ENCODE peak calls at places on chromosome 22, in seven cellular contexts. One of them, this sample, is unnamed.
A peak's percentile ranks its signal among the peaks of the same experiment; 100 is the strongest.

GRCh38 chr22:48323746-48324145 is 1503.9 kb downstream of the BRD1 start:
- DNase-seq in AG04450: no peak
- DNase-seq in left ventricle myocardium inferior: no peak
- DNase-seq in heart left ventricle: no peak
- DNase-seq in uterus: no peak
- DNase-seq in spleen: peak; percentile 55
- DNase-seq in IMR-90: no peak
- DNase-seq in this sample: no peak

GRCh38 chr22:22786301-22787115 is 101.1 kb upstream of the IGLL5 start:
- DNase-seq in AG04450: no peak
- DNase-seq in left ventricle myocardium inferior: no peak
- DNase-seq in heart left ventricle: no peak
- DNase-seq in uterus: no peak
- DNase-seq in spleen: no peak
- DNase-seq in IMR-90: no peak
- DNase-seq in this sample: no peak

GRCh38 chr22:40955516-40955915 is 4.3 kb downstream of the RBX1 start:
- DNase-seq in AG04450: no peak
- DNase-seq in left ventricle myocardium inferior: no peak
- DNase-seq in heart left ventricle: no peak
- DNase-seq in uterus: no peak
- DNase-seq in spleen: no peak
- DNase-seq in IMR-90: peak; percentile 21
- DNase-seq in this sample: no peak

GRCh38 chr22:37295946-37296345 is 13.6 kb downstream of the CYTH4 start:
- DNase-seq in AG04450: no peak
- DNase-seq in left ventricle myocardium inferior: no peak
- DNase-seq in heart left ventricle: no peak
- DNase-seq in uterus: no peak
- DNase-seq in spleen: no peak
- DNase-seq in IMR-90: no peak
- DNase-seq in this sample: no peak

GRCh38 chr22:30279389-30279788 is 9.9 kb downstream of the CASTOR1 start:
- DNase-seq in AG04450: no peak
- DNase-seq in left ventricle myocardium inferior: peak; percentile 60
- DNase-seq in heart left ventricle: peak; percentile 79
- DNase-seq in uterus: no peak
- DNase-seq in spleen: no peak
- DNase-seq in IMR-90: no peak
- DNase-seq in this sample: peak; percentile 70

GRCh38 chr22:35959121-35959800 is 69.4 kb downstream of the RBFOX2 start:
- DNase-seq in AG04450: no peak
- DNase-seq in left ventricle myocardium inferior: no peak
- DNase-seq in heart left ventricle: no peak
- DNase-seq in uterus: no peak
- DNase-seq in spleen: no peak
- DNase-seq in IMR-90: no peak
- DNase-seq in this sample: no peak

GRCh38 chr22:21942407-21942895 is 10.2 kb downstream of the PPM1F start:
- DNase-seq in AG04450: peak; percentile 39
- DNase-seq in left ventricle myocardium inferior: peak; percentile 89
- DNase-seq in heart left ventricle: peak; percentile 93
- DNase-seq in uterus: peak; percentile 79
- DNase-seq in spleen: peak; percentile 92
- DNase-seq in IMR-90: peak; percentile 88
- DNase-seq in this sample: peak; percentile 84

GRCh38 chr22:37545703-37546435 is 14.4 kb upstream of the CDC42EP1 start:
- DNase-seq in AG04450: peak; percentile 84
- DNase-seq in left ventricle myocardium inferior: peak; percentile 94
- DNase-seq in heart left ventricle: peak; percentile 96
- DNase-seq in uterus: peak; percentile 97
- DNase-seq in spleen: peak; percentile 84
- DNase-seq in IMR-90: peak; percentile 90
- DNase-seq in this sample: peak; percentile 98

GRCh38 chr22:35477911-35478582 is 62.6 kb upstream of the RASD2 start:
- DNase-seq in AG04450: peak; percentile 61
- DNase-seq in left ventricle myocardium inferior: peak; percentile 42
- DNase-seq in heart left ventricle: peak; percentile 64
- DNase-seq in uterus: peak; percentile 79
- DNase-seq in spleen: no peak
- DNase-seq in IMR-90: peak; percentile 91
- DNase-seq in this sample: peak; percentile 48

GRCh38 chr22:44317163-44317455 is 4.4 kb upstream of the SHISAL1 start:
- DNase-seq in AG04450: no peak
- DNase-seq in left ventricle myocardium inferior: no peak
- DNase-seq in heart left ventricle: no peak
- DNase-seq in uterus: no peak
- DNase-seq in spleen: no peak
- DNase-seq in IMR-90: no peak
- DNase-seq in this sample: no peak

GRCh38 chr22:27989758-27990450 is 70.8 kb upstream of the PITPNB start:
- DNase-seq in AG04450: no peak
- DNase-seq in left ventricle myocardium inferior: no peak
- DNase-seq in heart left ventricle: no peak
- DNase-seq in uterus: no peak
- DNase-seq in spleen: no peak
- DNase-seq in IMR-90: no peak
- DNase-seq in this sample: peak; percentile 19

GRCh38 chr22:19984201-19984753 is 32.3 kb downstream of the ARVCF start:
- DNase-seq in AG04450: peak; percentile 16
- DNase-seq in left ventricle myocardium inferior: peak; percentile 71
- DNase-seq in heart left ventricle: peak; percentile 84
- DNase-seq in uterus: peak; percentile 59
- DNase-seq in spleen: peak; percentile 69
- DNase-seq in IMR-90: peak; percentile 79
- DNase-seq in this sample: peak; percentile 59

GRCh38 chr22:26707581-26707980 is 50.2 kb downstream of the MIAT start:
- DNase-seq in AG04450: no peak
- DNase-seq in left ventricle myocardium inferior: no peak
- DNase-seq in heart left ventricle: no peak
- DNase-seq in uterus: no peak
- DNase-seq in spleen: no peak
- DNase-seq in IMR-90: no peak
- DNase-seq in this sample: no peak

GRCh38 chr22:37107779-37108621 is 1.5 kb downstream of the TMPRSS6 start:
- DNase-seq in AG04450: no peak
- DNase-seq in left ventricle myocardium inferior: no peak
- DNase-seq in heart left ventricle: no peak
- DNase-seq in uterus: no peak
- DNase-seq in spleen: no peak
- DNase-seq in IMR-90: no peak
- DNase-seq in this sample: no peak

GRCh38 chr22:30390974-30391691 is 3.9 kb upstream of the RNF215 start:
- DNase-seq in AG04450: peak; percentile 41
- DNase-seq in left ventricle myocardium inferior: peak; percentile 33
- DNase-seq in heart left ventricle: peak; percentile 64
- DNase-seq in uterus: peak; percentile 37
- DNase-seq in spleen: peak; percentile 92
- DNase-seq in IMR-90: peak; percentile 70
- DNase-seq in this sample: peak; percentile 44

GRCh38 chr22:16932577-16932976 is 75.4 kb downstream of the GAB4 start:
- DNase-seq in AG04450: no peak
- DNase-seq in left ventricle myocardium inferior: no peak
- DNase-seq in heart left ventricle: no peak
- DNase-seq in uterus: no peak
- DNase-seq in spleen: no peak
- DNase-seq in IMR-90: no peak
- DNase-seq in this sample: no peak

GRCh38 chr22:42925598-42925997 is 68.5 kb upstream of the ARFGAP3 start:
- DNase-seq in AG04450: no peak
- DNase-seq in left ventricle myocardium inferior: no peak
- DNase-seq in heart left ventricle: no peak
- DNase-seq in uterus: no peak
- DNase-seq in spleen: peak; percentile 56
- DNase-seq in IMR-90: no peak
- DNase-seq in this sample: no peak

GRCh38 chr22:20747223-20747622 is 26.7 kb upstream of the SERPIND1 start:
- DNase-seq in AG04450: no peak
- DNase-seq in left ventricle myocardium inferior: no peak
- DNase-seq in heart left ventricle: no peak
- DNase-seq in uterus: no peak
- DNase-seq in spleen: no peak
- DNase-seq in IMR-90: no peak
- DNase-seq in this sample: no peak

GRCh38 chr22:35349704-35350538 is 31.0 kb upstream of the HMOX1 start:
- DNase-seq in AG04450: no peak
- DNase-seq in left ventricle myocardium inferior: no peak
- DNase-seq in heart left ventricle: no peak
- DNase-seq in uterus: peak; percentile 37
- DNase-seq in spleen: peak; percentile 82
- DNase-seq in IMR-90: peak; percentile 37
- DNase-seq in this sample: no peak

GRCh38 chr22:31474743-31475142 is 14.9 kb downstream of the EIF4ENIF1 start:
- DNase-seq in AG04450: peak; percentile 58
- DNase-seq in left ventricle myocardium inferior: no peak
- DNase-seq in heart left ventricle: no peak
- DNase-seq in uterus: no peak
- DNase-seq in spleen: no peak
- DNase-seq in IMR-90: peak; percentile 89
- DNase-seq in this sample: no peak
- TF ChIP-seq CTCF in AG04450: no peak
- TF ChIP-seq CTCF in left ventricle myocardium inferior: no peak
- TF ChIP-seq CTCF in heart left ventricle: no peak
- TF ChIP-seq CTCF in uterus: no peak
- TF ChIP-seq CTCF in spleen: no peak
- TF ChIP-seq CTCF in IMR-90: no peak
- TF ChIP-seq CTCF in this sample: no peak

GRCh38 chr22:39317084-39317755 is 2.2 kb downstream of the RPL3 start:
- DNase-seq in AG04450: no peak
- DNase-seq in left ventricle myocardium inferior: no peak
- DNase-seq in heart left ventricle: no peak
- DNase-seq in uterus: no peak
- DNase-seq in spleen: no peak
- DNase-seq in IMR-90: no peak
- DNase-seq in this sample: no peak

GRCh38 chr22:39315389-39315788 is 4.0 kb downstream of the RPL3 start:
- DNase-seq in AG04450: no peak
- DNase-seq in left ventricle myocardium inferior: no peak
- DNase-seq in heart left ventricle: no peak
- DNase-seq in uterus: no peak
- DNase-seq in spleen: no peak
- DNase-seq in IMR-90: no peak
- DNase-seq in this sample: no peak

GRCh38 chr22:39317756-39318506 is 1.5 kb downstream of the RPL3 start:
- DNase-seq in AG04450: no peak
- DNase-seq in left ventricle myocardium inferior: no peak
- DNase-seq in heart left ventricle: no peak
- DNase-seq in uterus: no peak
- DNase-seq in spleen: no peak
- DNase-seq in IMR-90: peak; percentile 61
- DNase-seq in this sample: no peak

GRCh38 chr22:39318507-39319283 is 728 bp downstream of the RPL3 start:
- DNase-seq in AG04450: no peak
- DNase-seq in left ventricle myocardium inferior: no peak
- DNase-seq in heart left ventricle: no peak
- DNase-seq in uterus: no peak
- DNase-seq in spleen: no peak
- DNase-seq in IMR-90: no peak
- DNase-seq in this sample: no peak

DNA sequence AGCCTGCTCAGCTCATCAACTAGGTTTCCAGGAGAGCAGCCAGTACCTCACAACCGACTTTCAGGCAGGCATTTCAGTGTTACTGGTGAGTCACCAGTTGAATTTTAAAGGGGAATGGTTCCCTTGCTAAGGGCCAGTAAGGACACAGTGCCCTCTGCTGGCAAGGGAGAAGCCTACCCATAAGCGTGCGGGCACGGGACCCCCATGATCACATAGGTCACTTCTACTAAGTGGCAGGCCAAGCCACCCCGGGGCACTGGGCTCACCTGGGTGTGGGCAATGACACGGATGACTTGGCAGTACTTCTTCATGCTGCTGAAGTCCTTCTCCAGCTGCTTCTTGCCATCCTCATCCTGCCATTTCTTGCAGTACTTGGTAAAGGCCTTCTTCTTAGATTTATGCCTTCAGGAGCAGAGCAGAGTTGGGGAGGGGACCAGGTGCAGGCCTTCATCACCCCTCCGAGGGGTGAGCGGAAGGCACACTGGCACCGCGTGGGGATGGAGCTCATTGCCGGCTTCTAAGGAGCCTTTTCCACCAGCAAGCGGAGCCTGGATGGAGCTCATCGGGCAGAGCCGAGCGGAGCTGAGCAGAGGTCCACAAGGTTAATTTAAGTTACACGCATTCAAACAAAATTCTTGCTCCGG is 2.9 kb downstream of the RPL3 start:
- DNase-seq in AG04450: peak; percentile 81
- DNase-seq in left ventricle myocardium inferior: peak; percentile 61
- DNase-seq in heart left ventricle: peak; percentile 83
- DNase-seq in uterus: peak; percentile 75
- DNase-seq in spleen: peak; percentile 87
- DNase-seq in IMR-90: peak; percentile 95
- DNase-seq in this sample: peak; percentile 60
- H3K27ac ChIP-seq in AG04450: peak overlapping the region; percentile 11
- H3K27ac ChIP-seq in left ventricle myocardium inferior: peak overlapping the region; percentile 93
- H3K27ac ChIP-seq in heart left ventricle: peak overlapping the region; percentile 100
- H3K27ac ChIP-seq in uterus: peak overlapping the region; percentile 57
- H3K27ac ChIP-seq in spleen: peak overlapping the region; percentile 93
- H3K27ac ChIP-seq in IMR-90: peak overlapping the region; percentile 16
- H3K27ac ChIP-seq in this sample: no peak overlapping the region

GRCh38 chr22:47299211-47299878 is 536.9 kb downstream of the TBC1D22A start:
- DNase-seq in AG04450: no peak
- DNase-seq in left ventricle myocardium inferior: no peak
- DNase-seq in heart left ventricle: no peak
- DNase-seq in uterus: no peak
- DNase-seq in spleen: no peak
- DNase-seq in IMR-90: no peak
- DNase-seq in this sample: no peak
- H3K9me3 ChIP-seq in AG04450: peaks cover 17% of the 10 kb centered on the region
- H3K9me3 ChIP-seq in left ventricle myocardium inferior: no peaks in the 10 kb centered on the region
- H3K9me3 ChIP-seq in heart left ventricle: no peaks in the 10 kb centered on the region
- H3K9me3 ChIP-seq in uterus: no peaks in the 10 kb centered on the region
- H3K9me3 ChIP-seq in spleen: no peaks in the 10 kb centered on the region
- H3K9me3 ChIP-seq in IMR-90: peaks cover 7% of the 10 kb centered on the region
- H3K9me3 ChIP-seq in this sample: no peaks in the 10 kb centered on the region

GRCh38 chr22:50139843-50140415 is 30.6 kb upstream of the PANX2 start:
- DNase-seq in AG04450: no peak
- DNase-seq in left ventricle myocardium inferior: no peak
- DNase-seq in heart left ventricle: no peak
- DNase-seq in uterus: no peak
- DNase-seq in spleen: no peak
- DNase-seq in IMR-90: no peak
- DNase-seq in this sample: no peak

GRCh38 chr22:50141462-50141861 is 29.1 kb upstream of the PANX2 start:
- DNase-seq in AG04450: no peak
- DNase-seq in left ventricle myocardium inferior: no peak
- DNase-seq in heart left ventricle: no peak
- DNase-seq in uterus: no peak
- DNase-seq in spleen: no peak
- DNase-seq in IMR-90: no peak
- DNase-seq in this sample: no peak

GRCh38 chr22:50140615-50141014 is 29.9 kb upstream of the PANX2 start:
- DNase-seq in AG04450: no peak
- DNase-seq in left ventricle myocardium inferior: no peak
- DNase-seq in heart left ventricle: no peak
- DNase-seq in uterus: no peak
- DNase-seq in spleen: no peak
- DNase-seq in IMR-90: no peak
- DNase-seq in this sample: peak; percentile 4

GRCh38 chr22:50143096-50143495 is 27.4 kb upstream of the PANX2 start:
- DNase-seq in AG04450: no peak
- DNase-seq in left ventricle myocardium inferior: no peak
- DNase-seq in heart left ventricle: no peak
- DNase-seq in uterus: no peak
- DNase-seq in spleen: no peak
- DNase-seq in IMR-90: no peak
- DNase-seq in this sample: no peak

GRCh38 chr22:50141891-50142363 is 28.6 kb upstream of the PANX2 start:
- DNase-seq in AG04450: peak; percentile 29
- DNase-seq in left ventricle myocardium inferior: no peak
- DNase-seq in heart left ventricle: no peak
- DNase-seq in uterus: no peak
- DNase-seq in spleen: no peak
- DNase-seq in IMR-90: peak; percentile 52
- DNase-seq in this sample: no peak
- TF ChIP-seq CTCF in AG04450: peak; percentile 29
- TF ChIP-seq CTCF in left ventricle myocardium inferior: no peak
- TF ChIP-seq CTCF in heart left ventricle: no peak
- TF ChIP-seq CTCF in uterus: no peak
- TF ChIP-seq CTCF in spleen: no peak
- TF ChIP-seq CTCF in IMR-90: peak; percentile 13
- TF ChIP-seq CTCF in this sample: no peak